ENCODE peak calls at places on chromosomes 11 and 22, in five cellular contexts. R is NCI-H345; H is CD4-positive, CD25-positive, alpha-beta regulatory T cell; P is ovary; F is stimulated activated CD4-positive, alpha-beta T cell treated with anti-CD3 and anti-CD28 coated beads, TNF-alpha, amount 100 ng/mL, for 24 hours. A is an unnamed sample.

GRCh38 chr11:94641167-94641761 is 74.1 kb downstream of the PIWIL4 start:
- DNase-seq in P (no peak), H (no peak), F (no peak), R (no peak), A (no peak)

GRCh38 chr11:48683226-48683720 is 194.7 kb downstream of the OR4A47 start:
- DNase-seq in F (no peak), R (no peak), H (no peak), P (peak), A (no peak)

GRCh38 chr11:48063424-48063978 is 83.1 kb downstream of the PTPRJ start:
- DNase-seq in R (no peak), H (no peak), F (no peak), P (peak), A (no peak)

GRCh38 chr11:12087075-12087775 is 23.2 kb upstream of the MICAL2 start:
- DNase-seq in R (no peak), H (peak), F (peak), P (no peak), A (no peak)

GRCh38 chr11:2134022-2135010 is 4.9 kb downstream of the IGF2 start:
- DNase-seq in P (no peak), R (no peak), F (no peak), H (no peak), A (no peak)

GRCh38 chr22:30694171-30694637 is 470 bp upstream of the OSBP2 start:
- DNase-seq in R (peak), H (peak), F (peak), P (peak), A (peak)

GRCh38 chr22:19226428-19226827 is 47.9 kb upstream of the SLC25A1 start:
- DNase-seq in P (no peak), R (no peak), H (no peak), F (no peak), A (no peak)

GRCh38 chr22:19719055-19719482 is 4.3 kb upstream of the GP1BB start:
- DNase-seq in P (peak), R (no peak), H (no peak), F (no peak), A (no peak)

GRCh38 chr11:133531971-133532651 is at the start of gene OPCML:
- DNase-seq in R (peak), P (no peak), F (no peak), H (no peak), A (no peak)

GRCh38 chr11:125593113-125593761 is 585 bp downstream of the STT3A start:
- DNase-seq in R (no peak), F (no peak), P (no peak), H (peak), A (peak)

GRCh38 chr11:22459053-22459452 is 120.9 kb downstream of the SLC17A6 start:
- DNase-seq in P (no peak), R (no peak), F (no peak), H (no peak), A (no peak)

GRCh38 chr22:38153821-38154562 is 27.6 kb downstream of the PLA2G6 start:
- DNase-seq in R (no peak), F (no peak), H (no peak), P (no peak), A (no peak)

GRCh38 chr22:41544671-41545476 is 604 bp upstream of the POLR3H start:
- DNase-seq in P (no peak), H (no peak), R (peak), F (no peak), A (peak)

GRCh38 chr11:64313491-64314145 is 3.7 kb downstream of the TRMT112 start:
- DNase-seq in R (no peak), F (no peak), H (no peak), P (peak), A (no peak)

GRCh38 chr11:83220279-83220678 is 26.8 kb downstream of the ANKRD42 start:
- DNase-seq in P (no peak), R (no peak), F (no peak), H (no peak), A (peak)

GRCh38 chr22:40855104-40855959 is 1.1 kb downstream of the ST13 start:
- DNase-seq in R (no peak), H (no peak), F (no peak), P (no peak), A (no peak)

GRCh38 chr11:1939006-1939626 is 8.0 kb upstream of the MRPL23 start:
- DNase-seq in P (no peak), H (peak), R (no peak), F (no peak), A (no peak)

GRCh38 chr22:46147471-46148267 is 2.7 kb upstream of the PPARA start:
- DNase-seq in F (no peak), H (no peak), R (no peak), P (peak), A (no peak)

GRCh38 chr11:112042161-112042960 is 17.2 kb downstream of the DLAT start:
- DNase-seq in F (no peak), H (no peak), P (no peak), R (no peak), A (no peak)

GRCh38 chr11:126645206-126645605 is 289.7 kb downstream of the ST3GAL4 start:
- DNase-seq in P (no peak), F (no peak), R (no peak), H (no peak), A (no peak)

GRCh38 chr11:72203163-72203562 is 11.2 kb downstream of the FOLR1 start:
- DNase-seq in P (no peak), H (peak), R (no peak), F (no peak), A (no peak)

GRCh38 chr11:63532799-63533475 is 3.7 kb upstream of the PLAAT4 start:
- DNase-seq in F (no peak), H (no peak), P (no peak), R (no peak), A (no peak)

GRCh38 chr11:43941257-43941879 is 1.1 kb upstream of the C11orf96 start:
- DNase-seq in R (no peak), H (no peak), F (no peak), P (peak), A (peak)

GRCh38 chr11:44244649-44245308 is 65.2 kb downstream of the ALX4 start:
- DNase-seq in H (no peak), P (no peak), F (no peak), R (no peak), A (no peak)

GRCh38 chr11:106765849-106766248 is 252.4 kb downstream of the GUCY1A2 start:
- DNase-seq in R (no peak), F (no peak), H (no peak), P (no peak), A (no peak)

GRCh38 chr22:22565991-22566390 is 6.9 kb upstream of the PRAME start:
- DNase-seq in R (no peak), H (no peak), P (no peak), F (no peak), A (no peak)

GRCh38 chr11:30586251-30587144 is at the start of gene MPPED2:
- DNase-seq in R (peak), H (peak), F (no peak), P (peak), A (peak)